ENCODE peak calls at places on chromosomes 4 and X, in seven cellular contexts. F, U, S, W, D, H and L are unnamed samples.

GRCh38 chr4:170014359-170015008 is 11.7 kb downstream of the MFAP3L start:
- DNase-seq in F (no peak), U (no peak), S (no peak), W (no peak), D (no peak), H (no peak), L (peak)

GRCh38 chr4:2266181-2266580 is 4.3 kb upstream of the MXD4 start:
- DNase-seq in F (no peak), U (no peak), S (no peak), W (no peak), D (no peak), H (no peak), L (peak)

GRCh38 chr4:7666744-7667143 is 232.0 kb upstream of the PSAPL1 start:
- DNase-seq in F (no peak), U (no peak), S (no peak), W (no peak), D (no peak), H (no peak), L (no peak)

GRCh38 chrX:147364896-147365295 is 546.8 kb upstream of the FMR1 start:
- DNase-seq in F (no peak), U (no peak), S (no peak), W (no peak), D (no peak), H (no peak), L (no peak)

GRCh38 chrX:77447339-77448149 is at the start of gene FGF16:
- DNase-seq in F (no peak), U (no peak), S (peak), W (no peak), D (no peak), H (no peak), L (no peak)

GRCh38 chrX:138745215-138745614 is 33.7 kb upstream of the FGF13 start:
- DNase-seq in F (peak), U (peak), S (no peak), W (no peak), D (peak), H (no peak), L (peak)

GRCh38 chr4:38125816-38126215 is 165.6 kb downstream of the PTTG2 start:
- DNase-seq in F (no peak), U (no peak), S (no peak), W (no peak), D (no peak), H (no peak), L (no peak)

GRCh38 chrX:44795945-44796450 is 47.8 kb upstream of the DUSP21 start:
- DNase-seq in F (no peak), U (no peak), S (no peak), W (no peak), D (no peak), H (no peak), L (no peak)

GRCh38 chrX:48958635-48959094 is 1.3 kb upstream of the OTUD5 start:
- DNase-seq in F (no peak), U (peak), S (peak), W (no peak), D (peak), H (peak), L (peak)

GRCh38 chr4:1414831-1415680 is 8.8 kb upstream of the NKX1-1 start:
- DNase-seq in F (no peak), U (peak), S (peak), W (no peak), D (no peak), H (no peak), L (no peak)

GRCh38 chr4:76199664-76200211 is 13.9 kb downstream of the SCARB2 start:
- DNase-seq in F (no peak), U (peak), S (no peak), W (no peak), D (no peak), H (peak), L (no peak)

GRCh38 chr4:155600246-155600645 is 66.4 kb upstream of the GUCY1A1 start:
- DNase-seq in F (no peak), U (no peak), S (no peak), W (no peak), D (no peak), H (no peak), L (no peak)

GRCh38 chr4:146214238-146214637 is at the start of gene REELD1:
- DNase-seq in F (no peak), U (no peak), S (no peak), W (no peak), D (no peak), H (no peak), L (no peak)

GRCh38 chr4:159070742-159071141 is 32.1 kb upstream of the RAPGEF2 start:
- DNase-seq in F (no peak), U (no peak), S (no peak), W (no peak), D (peak), H (no peak), L (peak)

GRCh38 chr4:6541789-6542188 is 33.2 kb upstream of the MAN2B2 start:
- DNase-seq in F (no peak), U (no peak), S (no peak), W (no peak), D (no peak), H (no peak), L (no peak)

GRCh38 chr4:38368612-38369011 is 295.4 kb upstream of the KLF3 start:
- DNase-seq in F (no peak), U (no peak), S (no peak), W (no peak), D (no peak), H (no peak), L (peak)

GRCh38 chr4:41320786-41321185 is 64.1 kb downstream of the UCHL1 start:
- DNase-seq in F (no peak), U (no peak), S (no peak), W (no peak), D (no peak), H (no peak), L (no peak)

GRCh38 chr4:174707277-174707676 is 121.8 kb downstream of the GLRA3 start:
- DNase-seq in F (no peak), U (no peak), S (no peak), W (no peak), D (no peak), H (no peak), L (no peak)

GRCh38 chr4:138035781-138036258 is 206.3 kb downstream of the SLC7A11 start:
- DNase-seq in F (peak), U (no peak), S (no peak), W (no peak), D (peak), H (no peak), L (peak)